ENCODE peak calls at places on chromosomes 16 and 17, in five cellular contexts. One of them, this sample, is unnamed.

GRCh38 chr17:14489986-14490385 is 189.1 kb downstream of the HS3ST3B1 start:
- DNase-seq in AG09319: no peak
- DNase-seq in HFF-Myc: no peak
- DNase-seq in transverse colon: no peak
- DNase-seq in dorsolateral prefrontal cortex: no peak
- DNase-seq in this sample: no peak

GRCh38 chr16:56295059-56295673 is 103.9 kb downstream of the GNAO1 start:
- DNase-seq in AG09319: no peak
- DNase-seq in HFF-Myc: no peak
- DNase-seq in transverse colon: no peak
- DNase-seq in dorsolateral prefrontal cortex: no peak
- DNase-seq in this sample: no peak

GRCh38 chr16:54282202-54282922 is 4.2 kb downstream of the IRX3 start:
- DNase-seq in AG09319: no peak
- DNase-seq in HFF-Myc: no peak
- DNase-seq in transverse colon: peak
- DNase-seq in dorsolateral prefrontal cortex: no peak
- DNase-seq in this sample: no peak

GRCh38 chr16:6453742-6454141 is 878.9 kb upstream of the RBFOX1 start:
- DNase-seq in AG09319: no peak
- DNase-seq in HFF-Myc: no peak
- DNase-seq in transverse colon: peak
- DNase-seq in dorsolateral prefrontal cortex: no peak
- DNase-seq in this sample: no peak

GRCh38 chr16:66058181-66058580 is 308.3 kb upstream of the CDH5 start:
- DNase-seq in AG09319: peak
- DNase-seq in HFF-Myc: peak
- DNase-seq in transverse colon: no peak
- DNase-seq in dorsolateral prefrontal cortex: no peak
- DNase-seq in this sample: no peak

GRCh38 chr16:61128545-61129323 is 907.5 kb downstream of the CDH8 start:
- DNase-seq in AG09319: no peak
- DNase-seq in HFF-Myc: no peak
- DNase-seq in transverse colon: no peak
- DNase-seq in dorsolateral prefrontal cortex: no peak
- DNase-seq in this sample: no peak

GRCh38 chr17:8436169-8436932 is 667 bp downstream of the NDEL1 start:
- DNase-seq in AG09319: peak
- DNase-seq in HFF-Myc: no peak
- DNase-seq in transverse colon: peak
- DNase-seq in dorsolateral prefrontal cortex: peak
- DNase-seq in this sample: peak

GRCh38 chr17:9022553-9023388 is 1.5 kb downstream of the NTN1 start:
- DNase-seq in AG09319: no peak
- DNase-seq in HFF-Myc: no peak
- DNase-seq in transverse colon: no peak
- DNase-seq in dorsolateral prefrontal cortex: no peak
- DNase-seq in this sample: no peak

This sample was measured in T-cell.